ENCODE peak calls at places on chromosomes 12 and 14, in eight cellular contexts. One of them, this sample, is unnamed.

GRCh38 chr12:87127272-87127671 is 871.1 kb upstream of the MGAT4C start:
- DNase-seq in mammary epithelial cell: peak
- DNase-seq in PC-3: peak
- DNase-seq in fibroblast of lung: peak
- DNase-seq in mesendoderm: no peak
- DNase-seq in neural progenitor cell: no peak
- DNase-seq in HepG2: no peak
- DNase-seq in astrocyte: peak
- DNase-seq in this sample: peak

GRCh38 chr12:41189395-41190251 is 1.5 kb downstream of the PDZRN4 start:
- DNase-seq in mesendoderm: peak
- DNase-seq in PC-3: no peak
- DNase-seq in fibroblast of lung: no peak
- DNase-seq in mammary epithelial cell: peak
- DNase-seq in astrocyte: no peak
- DNase-seq in neural progenitor cell: peak
- DNase-seq in HepG2: no peak
- DNase-seq in this sample: peak

GRCh38 chr14:51368721-51369163 is 128.7 kb downstream of the TMX1 start:
- DNase-seq in mammary epithelial cell: peak
- DNase-seq in mesendoderm: no peak
- DNase-seq in PC-3: no peak
- DNase-seq in astrocyte: peak
- DNase-seq in neural progenitor cell: no peak
- DNase-seq in fibroblast of lung: peak
- DNase-seq in HepG2: no peak
- DNase-seq in this sample: peak

GRCh38 chr14:76329150-76329881 is 46.6 kb upstream of the ESRRB start:
- DNase-seq in PC-3: no peak
- DNase-seq in neural progenitor cell: peak
- DNase-seq in astrocyte: no peak
- DNase-seq in mesendoderm: peak
- DNase-seq in HepG2: no peak
- DNase-seq in mammary epithelial cell: no peak
- DNase-seq in fibroblast of lung: no peak
- DNase-seq in this sample: no peak

GRCh38 chr12:107478881-107479280 is 206.7 kb upstream of the PWP1 start:
- DNase-seq in HepG2: no peak
- DNase-seq in fibroblast of lung: peak
- DNase-seq in PC-3: no peak
- DNase-seq in neural progenitor cell: no peak
- DNase-seq in mesendoderm: no peak
- DNase-seq in astrocyte: peak
- DNase-seq in mammary epithelial cell: no peak
- DNase-seq in this sample: no peak

GRCh38 chr12:121697093-121697698 is 15.4 kb upstream of the TMEM120B start:
- DNase-seq in neural progenitor cell: peak
- DNase-seq in astrocyte: no peak
- DNase-seq in PC-3: peak
- DNase-seq in fibroblast of lung: peak
- DNase-seq in mesendoderm: no peak
- DNase-seq in HepG2: peak
- DNase-seq in mammary epithelial cell: no peak
- DNase-seq in this sample: peak

GRCh38 chr12:67958187-67958586 is 31.1 kb upstream of the IFNG-AS1 start:
- DNase-seq in PC-3: no peak
- DNase-seq in mammary epithelial cell: no peak
- DNase-seq in astrocyte: no peak
- DNase-seq in neural progenitor cell: no peak
- DNase-seq in fibroblast of lung: no peak
- DNase-seq in HepG2: no peak
- DNase-seq in mesendoderm: no peak
- DNase-seq in this sample: peak

GRCh38 chr12:64610660-64611429 is 550 bp downstream of the RASSF3 start:
- DNase-seq in PC-3: peak
- DNase-seq in fibroblast of lung: peak
- DNase-seq in HepG2: peak
- DNase-seq in neural progenitor cell: peak
- DNase-seq in astrocyte: peak
- DNase-seq in mammary epithelial cell: peak
- DNase-seq in mesendoderm: peak
- DNase-seq in this sample: peak

GRCh38 chr12:32437095-32437515 is 37.7 kb downstream of the FGD4 start:
- DNase-seq in neural progenitor cell: no peak
- DNase-seq in fibroblast of lung: peak
- DNase-seq in mammary epithelial cell: peak
- DNase-seq in astrocyte: peak
- DNase-seq in mesendoderm: peak
- DNase-seq in PC-3: peak
- DNase-seq in HepG2: peak
- DNase-seq in this sample: peak

GRCh38 chr14:91380610-91381371 is 36.8 kb downstream of the CCDC88C start:
- DNase-seq in PC-3: no peak
- DNase-seq in astrocyte: peak
- DNase-seq in neural progenitor cell: no peak
- DNase-seq in HepG2: no peak
- DNase-seq in mesendoderm: no peak
- DNase-seq in fibroblast of lung: peak
- DNase-seq in mammary epithelial cell: no peak
- DNase-seq in this sample: no peak

GRCh38 chr14:37985826-37986470 is 221.8 kb upstream of the SSTR1 start:
- DNase-seq in HepG2: peak
- DNase-seq in fibroblast of lung: peak
- DNase-seq in PC-3: peak
- DNase-seq in mammary epithelial cell: no peak
- DNase-seq in mesendoderm: peak
- DNase-seq in astrocyte: peak
- DNase-seq in neural progenitor cell: peak
- DNase-seq in this sample: peak

GRCh38 chr14:69932391-69932790 is 53.2 kb downstream of the SMOC1 start:
- DNase-seq in neural progenitor cell: peak
- DNase-seq in mesendoderm: no peak
- DNase-seq in mammary epithelial cell: no peak
- DNase-seq in PC-3: no peak
- DNase-seq in astrocyte: no peak
- DNase-seq in HepG2: no peak
- DNase-seq in fibroblast of lung: no peak
- DNase-seq in this sample: no peak

GRCh38 chr14:21042918-21043317 is 756 bp downstream of the RNASE7 start:
- DNase-seq in PC-3: no peak
- DNase-seq in HepG2: no peak
- DNase-seq in mammary epithelial cell: no peak
- DNase-seq in fibroblast of lung: no peak
- DNase-seq in neural progenitor cell: no peak
- DNase-seq in astrocyte: no peak
- DNase-seq in mesendoderm: no peak
- DNase-seq in this sample: no peak

GRCh38 chr14:50007123-50007903 is 109.1 kb downstream of the VCPKMT start:
- DNase-seq in fibroblast of lung: no peak
- DNase-seq in mesendoderm: peak
- DNase-seq in astrocyte: no peak
- DNase-seq in neural progenitor cell: no peak
- DNase-seq in PC-3: peak
- DNase-seq in HepG2: no peak
- DNase-seq in mammary epithelial cell: peak
- DNase-seq in this sample: no peak

GRCh38 chr14:39432619-39433451 is 602 bp upstream of the FBXO33 start:
- DNase-seq in PC-3: peak
- DNase-seq in neural progenitor cell: peak
- DNase-seq in astrocyte: peak
- DNase-seq in HepG2: peak
- DNase-seq in fibroblast of lung: peak
- DNase-seq in mesendoderm: peak
- DNase-seq in mammary epithelial cell: peak
- DNase-seq in this sample: peak

GRCh38 chr14:75084513-75084912 is 15.1 kb downstream of the ZC2HC1C start:
- DNase-seq in mesendoderm: no peak
- DNase-seq in HepG2: no peak
- DNase-seq in astrocyte: no peak
- DNase-seq in neural progenitor cell: no peak
- DNase-seq in fibroblast of lung: no peak
- DNase-seq in mammary epithelial cell: peak
- DNase-seq in PC-3: peak
- DNase-seq in this sample: no peak

GRCh38 chr12:26150737-26151450 is 26.1 kb upstream of the BHLHE41 start:
- DNase-seq in mammary epithelial cell: no peak
- DNase-seq in HepG2: no peak
- DNase-seq in fibroblast of lung: peak
- DNase-seq in astrocyte: peak
- DNase-seq in mesendoderm: no peak
- DNase-seq in neural progenitor cell: no peak
- DNase-seq in PC-3: no peak
- DNase-seq in this sample: peak
- H3K4me2 ChIP-seq in mammary epithelial cell: no peak
- H3K4me2 ChIP-seq in HepG2: no peak
- H3K4me2 ChIP-seq in fibroblast of lung: no peak
- H3K4me2 ChIP-seq in astrocyte: peak
- H3K4me2 ChIP-seq in mesendoderm: no peak
- H3K4me2 ChIP-seq in neural progenitor cell: no peak
- H3K4me2 ChIP-seq in PC-3: no peak
- H3K4me2 ChIP-seq in this sample: peak

GRCh38 chr14:70982204-70982603 is 74.9 kb downstream of the PCNX1 start:
- DNase-seq in neural progenitor cell: no peak
- DNase-seq in HepG2: no peak
- DNase-seq in fibroblast of lung: no peak
- DNase-seq in mammary epithelial cell: no peak
- DNase-seq in mesendoderm: no peak
- DNase-seq in astrocyte: no peak
- DNase-seq in PC-3: no peak
- DNase-seq in this sample: no peak

GRCh38 chr14:70981005-70981952 is 74.0 kb downstream of the PCNX1 start:
- DNase-seq in mammary epithelial cell: no peak
- DNase-seq in PC-3: peak
- DNase-seq in astrocyte: no peak
- DNase-seq in fibroblast of lung: no peak
- DNase-seq in mesendoderm: no peak
- DNase-seq in neural progenitor cell: no peak
- DNase-seq in HepG2: no peak
- DNase-seq in this sample: no peak

GRCh38 chr14:70988452-70988851 is 81.2 kb downstream of the PCNX1 start:
- DNase-seq in PC-3: peak
- DNase-seq in HepG2: no peak
- DNase-seq in mammary epithelial cell: no peak
- DNase-seq in neural progenitor cell: peak
- DNase-seq in fibroblast of lung: peak
- DNase-seq in astrocyte: no peak
- DNase-seq in mesendoderm: no peak
- DNase-seq in this sample: no peak

DNA sequence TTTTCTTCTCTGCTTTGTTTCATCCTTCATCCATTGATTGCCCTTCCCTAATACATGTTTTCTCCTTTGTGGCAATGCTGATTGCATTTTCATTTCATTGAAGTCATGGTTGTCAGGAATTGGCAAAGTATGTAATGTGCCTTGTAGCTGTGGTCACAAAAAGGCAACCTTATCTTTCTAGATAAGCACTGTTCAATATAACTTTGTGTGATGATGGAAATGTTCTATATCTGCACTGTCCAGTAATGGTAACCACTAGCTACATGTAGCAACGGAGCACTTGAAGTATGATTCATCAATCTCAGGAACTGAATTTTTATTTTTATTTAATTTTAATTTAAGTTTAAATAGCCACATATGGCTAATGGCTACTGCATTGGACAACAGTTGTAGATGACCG is 79.8 kb downstream of the PCNX1 start:
- DNase-seq in mesendoderm: no peak
- DNase-seq in mammary epithelial cell: peak
- DNase-seq in HepG2: no peak
- DNase-seq in neural progenitor cell: no peak
- DNase-seq in PC-3: no peak
- DNase-seq in astrocyte: peak
- DNase-seq in fibroblast of lung: peak
- DNase-seq in this sample: no peak
- H3K9ac ChIP-seq in mesendoderm: no peak
- H3K9ac ChIP-seq in mammary epithelial cell: no peak
- H3K9ac ChIP-seq in HepG2: no peak
- H3K9ac ChIP-seq in neural progenitor cell: no peak
- H3K9ac ChIP-seq in PC-3: no peak
- H3K9ac ChIP-seq in astrocyte: no peak
- H3K9ac ChIP-seq in fibroblast of lung: no peak
- H3K9ac ChIP-seq in this sample: no peak

GRCh38 chr14:23398348-23398747 is 9.7 kb downstream of the MYH6 start:
- DNase-seq in neural progenitor cell: no peak
- DNase-seq in HepG2: no peak
- DNase-seq in astrocyte: no peak
- DNase-seq in PC-3: no peak
- DNase-seq in mesendoderm: no peak
- DNase-seq in mammary epithelial cell: no peak
- DNase-seq in fibroblast of lung: no peak
- DNase-seq in this sample: no peak
- H3K27ac ChIP-seq in neural progenitor cell: no peak
- H3K27ac ChIP-seq in HepG2: no peak
- H3K27ac ChIP-seq in astrocyte: no peak
- H3K27ac ChIP-seq in PC-3: no peak
- H3K27ac ChIP-seq in mesendoderm: no peak
- H3K27ac ChIP-seq in mammary epithelial cell: no peak
- H3K27ac ChIP-seq in fibroblast of lung: no peak
- H3K27ac ChIP-seq in this sample: no peak

GRCh38 chr12:53623986-53624385 is 2.2 kb downstream of the ATF7 start:
- DNase-seq in mesendoderm: no peak
- DNase-seq in mammary epithelial cell: no peak
- DNase-seq in HepG2: peak
- DNase-seq in neural progenitor cell: no peak
- DNase-seq in astrocyte: peak
- DNase-seq in PC-3: peak
- DNase-seq in fibroblast of lung: peak
- DNase-seq in this sample: peak

GRCh38 chr12:53622724-53623123 is 3.5 kb downstream of the ATF7 start:
- DNase-seq in PC-3: no peak
- DNase-seq in mesendoderm: no peak
- DNase-seq in neural progenitor cell: no peak
- DNase-seq in HepG2: no peak
- DNase-seq in mammary epithelial cell: no peak
- DNase-seq in astrocyte: no peak
- DNase-seq in fibroblast of lung: no peak
- DNase-seq in this sample: no peak

GRCh38 chr12:53624453-53624852 is 1.7 kb downstream of the ATF7 start:
- DNase-seq in fibroblast of lung: peak
- DNase-seq in neural progenitor cell: no peak
- DNase-seq in mammary epithelial cell: no peak
- DNase-seq in HepG2: no peak
- DNase-seq in mesendoderm: no peak
- DNase-seq in astrocyte: no peak
- DNase-seq in PC-3: no peak
- DNase-seq in this sample: peak

GRCh38 chr12:53624956-53625355 is 1.2 kb downstream of the ATF7 start:
- DNase-seq in fibroblast of lung: no peak
- DNase-seq in HepG2: no peak
- DNase-seq in mammary epithelial cell: no peak
- DNase-seq in neural progenitor cell: no peak
- DNase-seq in astrocyte: no peak
- DNase-seq in mesendoderm: no peak
- DNase-seq in PC-3: no peak
- DNase-seq in this sample: peak

DNA sequence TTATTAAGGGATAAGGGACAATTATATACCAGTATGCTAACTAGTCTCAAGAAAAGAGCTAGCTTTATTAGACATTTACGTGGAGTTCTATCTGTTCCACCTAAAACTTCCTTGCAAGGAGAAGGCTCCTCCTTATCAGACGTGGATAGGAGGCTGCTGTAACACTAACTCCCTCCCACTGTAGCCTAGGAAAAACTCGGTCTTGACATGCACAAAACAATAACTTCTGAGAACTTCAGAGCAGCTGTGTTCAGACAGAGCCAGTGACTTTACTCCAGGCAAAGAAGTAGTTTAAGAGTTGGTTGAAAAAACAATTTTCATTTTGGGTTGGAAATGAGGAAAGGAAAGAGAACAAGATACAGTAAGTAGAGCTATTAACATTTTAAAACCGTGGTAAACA is 2.7 kb downstream of the ATF7 start:
- DNase-seq in PC-3: no peak
- DNase-seq in astrocyte: peak
- DNase-seq in mesendoderm: no peak
- DNase-seq in HepG2: no peak
- DNase-seq in fibroblast of lung: peak
- DNase-seq in neural progenitor cell: no peak
- DNase-seq in mammary epithelial cell: peak
- DNase-seq in this sample: peak
- H3K4me2 ChIP-seq in PC-3: peak
- H3K4me2 ChIP-seq in astrocyte: peak
- H3K4me2 ChIP-seq in mesendoderm: no peak
- H3K4me2 ChIP-seq in HepG2: peak
- H3K4me2 ChIP-seq in fibroblast of lung: peak
- H3K4me2 ChIP-seq in neural progenitor cell: peak
- H3K4me2 ChIP-seq in mammary epithelial cell: peak
- H3K4me2 ChIP-seq in this sample: peak